ENCODE peak calls at places on chromosomes 12 and 14, in six cellular contexts. I is astrocyte of the cerebellum, L is heart right ventricle, Z is fibroblast of the aortic adventitia, O is prostate gland, P is GM20000. Q is an unnamed sample.

GRCh38 chr12:40325349-40325960 is 100.7 kb downstream of the LRRK2 start:
- DNase-seq in I (no peak), L (no peak), Z (peak), O (no peak), P (peak), Q (peak)

GRCh38 chr14:70780396-70781075 is 28.8 kb downstream of the MAP3K9 start:
- DNase-seq in I (no peak), L (peak), Z (no peak), O (no peak), P (peak), Q (no peak)

GRCh38 chr12:106841471-106842302 is 67.2 kb downstream of the RIC8B start:
- DNase-seq in I (peak), L (no peak), Z (peak), O (peak), P (peak), Q (no peak)

GRCh38 chr14:102280376-102280962 is 24.5 kb downstream of the MOK start:
- DNase-seq in I (peak), L (no peak), Z (peak), O (no peak), P (no peak), Q (no peak)

GRCh38 chr12:115500872-115501271 is 776.6 kb downstream of the MED13L start:
- DNase-seq in I (no peak), L (no peak), Z (no peak), O (no peak), P (no peak), Q (no peak)

GRCh38 chr14:104955396-104955770 is 22.8 kb downstream of the AHNAK2 start:
- DNase-seq in I (no peak), L (no peak), Z (no peak), O (no peak), P (no peak), Q (no peak)

GRCh38 chr12:129337413-129337812 is 484.1 kb downstream of the GLT1D1 start:
- DNase-seq in I (no peak), L (no peak), Z (no peak), O (no peak), P (no peak), Q (no peak)

GRCh38 chr14:101535232-101535631 is 26.1 kb upstream of the DIO3 start:
- DNase-seq in I (no peak), L (no peak), Z (no peak), O (no peak), P (no peak), Q (no peak)

GRCh38 chr14:81178063-81178462 is 42.7 kb downstream of the GTF2A1 start:
- DNase-seq in I (no peak), L (no peak), Z (no peak), O (no peak), P (no peak), Q (peak)

GRCh38 chr12:14613718-14614117 is 46.0 kb upstream of the PLBD1 start:
- DNase-seq in I (no peak), L (no peak), Z (no peak), O (no peak), P (peak), Q (no peak)

GRCh38 chr14:72892879-72893635 is 844 bp downstream of the DPF3 start:
- DNase-seq in I (no peak), L (peak), Z (peak), O (no peak), P (peak), Q (no peak)

GRCh38 chr12:24561411-24561871 is 387.5 kb downstream of the BCAT1 start:
- DNase-seq in I (no peak), L (no peak), Z (peak), O (peak), P (no peak), Q (no peak)

GRCh38 chr14:80850197-80850814 is 91.2 kb downstream of the CEP128 start:
- DNase-seq in I (peak), L (no peak), Z (peak), O (no peak), P (peak), Q (peak)

GRCh38 chr14:81352413-81352812 is 47.7 kb downstream of the STON2 start:
- DNase-seq in I (no peak), L (no peak), Z (no peak), O (no peak), P (no peak), Q (no peak)

GRCh38 chr12:6965026-6965661 is 5.3 kb downstream of the PHB2 start:
- DNase-seq in I (peak), L (peak), Z (peak), O (peak), P (peak), Q (peak)

GRCh38 chr14:50085570-50086315 is 30.6 kb downstream of the VCPKMT start:
- DNase-seq in I (no peak), L (no peak), Z (peak), O (no peak), P (peak), Q (no peak)

GRCh38 chr12:85781751-85782150 is 54.5 kb downstream of the RASSF9 start:
- DNase-seq in I (no peak), L (no peak), Z (no peak), O (no peak), P (no peak), Q (no peak)

GRCh38 chr14:50030049-50030448 is 86.3 kb downstream of the VCPKMT start:
- DNase-seq in I (no peak), L (no peak), Z (no peak), O (no peak), P (no peak), Q (no peak)

GRCh38 chr12:125145196-125145595 is 80.0 kb downstream of the AACS start:
- DNase-seq in I (no peak), L (no peak), Z (no peak), O (no peak), P (no peak), Q (no peak)

GRCh38 chr12:93247313-93248057 is 130.2 kb upstream of the NUDT4 start:
- DNase-seq in I (no peak), L (no peak), Z (peak), O (peak), P (no peak), Q (no peak)

GRCh38 chr14:74190910-74191575 is 48.2 kb upstream of the VSX2 start:
- DNase-seq in I (no peak), L (no peak), Z (no peak), O (no peak), P (no peak), Q (no peak)

GRCh38 chr12:52285851-52286530 is 5.3 kb downstream of the KRT81 start:
- DNase-seq in I (no peak), L (no peak), Z (no peak), O (no peak), P (no peak), Q (no peak)

GRCh38 chr14:31266437-31267331 is 59.1 kb upstream of the HECTD1 start:
- DNase-seq in I (no peak), L (no peak), Z (no peak), O (no peak), P (no peak), Q (no peak)

GRCh38 chr12:50740307-50740706 is 23.6 kb upstream of the ATF1 start:
- DNase-seq in I (no peak), L (no peak), Z (no peak), O (no peak), P (no peak), Q (no peak)

GRCh38 chr14:87999282-87999681 is 5.7 kb upstream of the GPR65 start:
- DNase-seq in I (no peak), L (no peak), Z (no peak), O (no peak), P (no peak), Q (no peak)

GRCh38 chr14:59275668-59276067 is 87.2 kb downstream of the DAAM1 start:
- DNase-seq in I (peak), L (no peak), Z (peak), O (no peak), P (peak), Q (peak)

GRCh38 chr14:42214981-42215491 is 608.4 kb downstream of the LRFN5 start:
- DNase-seq in I (peak), L (no peak), Z (peak), O (no peak), P (no peak), Q (no peak)

GRCh38 chr12:29073631-29074239 is 75.3 kb upstream of the FAR2 start:
- DNase-seq in I (peak), L (no peak), Z (peak), O (peak), P (peak), Q (peak)

GRCh38 chr14:53655080-53655785 is 301.4 kb downstream of the BMP4 start:
- DNase-seq in I (no peak), L (no peak), Z (no peak), O (no peak), P (peak), Q (no peak)

GRCh38 chr12:66636771-66637170 is 42.1 kb downstream of the GRIP1 start:
- DNase-seq in I (no peak), L (peak), Z (no peak), O (no peak), P (no peak), Q (no peak)

GRCh38 chr14:41362134-41362533 is 244.5 kb upstream of the LRFN5 start:
- DNase-seq in I (no peak), L (no peak), Z (no peak), O (no peak), P (no peak), Q (no peak)

GRCh38 chr12:109461049-109461845 is 15.9 kb downstream of the KCTD10 start:
- DNase-seq in I (no peak), L (no peak), Z (peak), O (no peak), P (peak), Q (no peak)

GRCh38 chr12:116964740-116965090 is 54.0 kb downstream of the FBXW8 start:
- DNase-seq in I (no peak), L (no peak), Z (no peak), O (no peak), P (no peak), Q (no peak)

GRCh38 chr14:91140672-91141071 is 26.8 kb downstream of the DGLUCY start:
- DNase-seq in I (no peak), L (no peak), Z (peak), O (no peak), P (no peak), Q (no peak)

GRCh38 chr14:70655110-70655826 is 13.6 kb downstream of the TTC9 start:
- DNase-seq in I (no peak), L (no peak), Z (no peak), O (no peak), P (peak), Q (no peak)

GRCh38 chr14:104865631-104866441 is 768 bp downstream of the CEP170B start:
- DNase-seq in I (peak), L (peak), Z (peak), O (peak), P (peak), Q (no peak)

GRCh38 chr12:40336573-40337199 is 111.9 kb downstream of the LRRK2 start:
- DNase-seq in I (no peak), L (no peak), Z (peak), O (no peak), P (peak), Q (no peak)

GRCh38 chr14:100679707-100680438 is 46.8 kb upstream of the DLK1 start:
- DNase-seq in I (peak), L (peak), Z (peak), O (no peak), P (no peak), Q (no peak)

GRCh38 chr14:61611880-61612630 is 83.3 kb upstream of the HIF1A start:
- DNase-seq in I (no peak), L (no peak), Z (no peak), O (no peak), P (no peak), Q (no peak)

GRCh38 chr14:92352158-92352985 is 29.4 kb downstream of the SLC24A4 start:
- DNase-seq in I (no peak), L (no peak), Z (peak), O (no peak), P (peak), Q (no peak)
- TF ChIP-seq CTCF in I (peak), L (no peak), Z (no peak), O (no peak), P (peak), Q (peak)

DNA sequence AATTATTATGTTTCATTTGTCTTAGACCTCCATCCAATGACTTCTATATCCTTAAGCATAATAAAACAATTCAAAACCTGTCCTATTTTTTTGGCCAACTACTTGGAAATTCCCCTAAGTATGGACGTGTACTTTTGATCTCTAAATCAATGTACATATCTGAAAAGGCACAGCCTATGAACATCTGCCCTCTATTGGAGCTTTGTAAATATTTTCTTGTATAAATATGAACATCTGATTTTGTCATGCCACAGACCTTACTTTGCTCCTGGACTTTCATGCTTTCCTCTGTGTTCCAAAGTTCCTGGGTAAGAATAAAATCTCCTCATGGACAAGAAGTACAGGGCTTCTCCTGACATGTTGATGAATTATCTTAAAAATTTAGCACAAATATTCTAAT is 1211.9 kb downstream of the GALC start:
- DNase-seq in I (no peak), L (no peak), Z (no peak), O (no peak), P (no peak), Q (no peak)
- TF ChIP-seq CTCF in I (no peak), L (no peak), Z (no peak), O (no peak), P (no peak), Q (no peak)

GRCh38 chr12:127363392-127363791 is 903.6 kb upstream of the TMEM132C start:
- DNase-seq in I (no peak), L (no peak), Z (no peak), O (no peak), P (no peak), Q (no peak)
- TF ChIP-seq CTCF in I (peak), L (no peak), Z (peak), O (no peak), P (no peak), Q (peak)

GRCh38 chr14:99271951-99272668 is at the start of gene BCL11B:
- DNase-seq in I (peak), L (peak), Z (peak), O (peak), P (peak), Q (peak)
- TF ChIP-seq CTCF in I (peak), L (peak), Z (peak), O (peak), P (peak), Q (peak)

DNA sequence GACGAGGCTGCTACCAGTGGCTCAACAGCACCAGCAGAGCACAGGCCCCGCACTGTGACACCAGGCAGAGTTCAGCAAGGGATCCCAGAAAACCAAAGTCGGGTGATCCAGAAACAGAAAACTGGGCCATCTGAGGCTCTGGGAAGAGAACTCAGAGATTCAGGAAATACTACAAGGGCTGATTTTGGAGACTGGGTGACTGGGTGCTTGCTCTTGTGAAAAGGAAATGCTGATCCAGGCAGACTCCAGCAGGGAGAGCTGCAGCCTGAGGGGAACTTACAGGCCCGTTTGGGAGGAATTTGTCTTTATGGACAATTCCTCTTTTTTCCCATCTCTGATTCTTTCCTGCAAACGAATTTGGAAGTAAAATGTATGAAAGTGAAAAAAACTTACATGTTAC is 28.2 kb downstream of the FOXN3 start:
- DNase-seq in I (no peak), L (no peak), Z (peak), O (no peak), P (no peak), Q (no peak)
- TF ChIP-seq CTCF in I (peak), L (peak), Z (peak), O (no peak), P (no peak), Q (no peak)

GRCh38 chr14:75595211-75595610 is 16.8 kb downstream of the FLVCR2 start:
- DNase-seq in I (no peak), L (no peak), Z (no peak), O (no peak), P (no peak), Q (no peak)

GRCh38 chr14:75591987-75592575 is 13.7 kb downstream of the FLVCR2 start:
- DNase-seq in I (no peak), L (no peak), Z (no peak), O (no peak), P (no peak), Q (no peak)

GRCh38 chr14:75589896-75590295 is 11.5 kb downstream of the FLVCR2 start:
- DNase-seq in I (no peak), L (no peak), Z (no peak), O (no peak), P (no peak), Q (no peak)

GRCh38 chr14:75587388-75587787 is 9.0 kb downstream of the FLVCR2 start:
- DNase-seq in I (no peak), L (no peak), Z (no peak), O (no peak), P (no peak), Q (no peak)

DNA sequence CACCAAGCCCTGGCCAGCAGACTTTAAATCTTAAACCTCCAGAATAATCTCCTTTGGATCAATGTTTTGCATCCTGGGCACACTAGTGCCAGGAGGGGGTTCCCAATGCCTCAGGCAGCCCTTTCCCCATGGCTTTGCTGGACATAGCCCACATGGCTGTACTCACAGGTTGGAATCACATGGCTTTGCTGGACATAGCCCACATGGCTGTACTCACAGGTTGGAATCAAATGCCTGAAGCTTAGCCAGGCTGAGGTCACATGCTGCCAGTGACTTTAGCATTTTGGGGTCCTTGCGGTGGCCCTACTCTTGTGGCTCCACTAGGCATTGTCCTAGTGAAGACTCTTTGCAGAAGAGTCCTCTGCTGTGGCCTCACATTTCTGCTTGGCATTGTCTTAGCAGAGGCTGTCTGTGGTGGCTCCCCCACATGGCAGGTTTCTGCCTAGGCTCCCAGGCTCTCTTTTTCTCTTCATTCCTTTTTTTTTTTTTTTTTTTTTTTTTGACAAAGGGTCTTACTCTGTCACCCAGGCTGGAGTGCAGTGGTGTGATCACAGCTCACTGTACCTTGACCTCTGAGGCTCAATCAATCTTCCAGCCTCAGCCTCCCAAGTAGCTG is 13.0 kb downstream of the FLVCR2 start:
- DNase-seq in I (no peak), L (no peak), Z (no peak), O (no peak), P (no peak), Q (no peak)
- TF ChIP-seq CTCF in I (no peak), L (no peak), Z (no peak), O (no peak), P (no peak), Q (no peak)

GRCh38 chr14:106681161-106681955 is 1155.0 kb downstream of the TMEM121 start:
- DNase-seq in I (no peak), L (no peak), Z (no peak), O (no peak), P (no peak), Q (no peak)
- TF ChIP-seq CTCF in I (no peak), L (no peak), Z (no peak), O (no peak), P (peak), Q (no peak)

DNA sequence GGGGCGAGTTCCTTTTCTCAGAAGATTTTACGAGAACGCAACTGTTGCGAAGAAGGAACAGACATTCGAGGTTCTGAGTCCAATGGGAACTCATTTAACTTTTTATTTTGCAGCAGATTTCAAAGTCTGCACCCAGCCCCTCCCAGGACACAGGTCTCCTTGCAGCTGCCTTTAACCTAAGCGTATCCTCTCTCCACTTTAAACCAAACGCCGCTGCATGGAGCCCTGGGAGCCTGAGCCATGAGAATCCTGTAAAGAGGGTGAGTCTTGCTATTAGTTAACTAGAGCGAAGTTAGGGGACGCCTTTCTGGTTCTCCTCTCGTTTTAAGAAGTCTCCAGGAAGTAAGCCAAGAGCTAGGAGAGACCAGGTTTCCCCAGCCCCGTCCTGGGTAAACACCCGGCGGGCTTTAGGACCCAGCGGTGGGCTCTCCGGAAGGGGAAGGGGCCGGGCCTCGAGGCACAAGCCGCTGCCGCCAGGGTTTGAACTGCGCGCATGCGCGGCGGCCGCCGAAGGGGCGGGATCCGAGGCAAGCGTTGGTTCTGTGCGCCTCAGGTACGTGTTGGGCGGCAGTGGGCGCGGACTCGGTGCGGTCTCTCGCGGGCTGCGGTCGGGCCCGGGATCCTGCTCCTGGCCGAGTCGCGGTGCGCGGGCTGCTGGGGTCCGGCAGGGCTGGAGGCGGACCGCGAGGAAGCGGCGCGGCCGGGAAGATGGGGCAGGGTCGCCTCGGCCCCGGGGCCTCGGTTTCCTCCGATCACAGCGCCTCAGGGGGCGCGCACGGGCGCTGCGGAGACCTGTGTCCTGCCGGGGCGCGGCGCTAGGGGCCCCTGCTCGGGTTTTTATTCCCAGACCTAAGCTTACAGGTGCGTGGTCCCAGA is at the start of gene TDP1:
- DNase-seq in I (peak), L (peak), Z (peak), O (peak), P (peak), Q (peak)
- TF ChIP-seq CTCF in I (no peak), L (peak), Z (no peak), O (peak), P (no peak), Q (no peak)

GRCh38 chr14:63544641-63545234 is 1.6 kb upstream of the PPP2R5E start:
- DNase-seq in I (peak), L (no peak), Z (peak), O (no peak), P (no peak), Q (no peak)
- TF ChIP-seq CTCF in I (peak), L (peak), Z (peak), O (peak), P (no peak), Q (peak)

GRCh38 chr14:92792885-92793284 is 1.2 kb upstream of the GOLGA5 start:
- DNase-seq in I (no peak), L (no peak), Z (no peak), O (no peak), P (no peak), Q (no peak)

GRCh38 chr14:92794547-92794941 is 439 bp downstream of the GOLGA5 start:
- DNase-seq in I (no peak), L (no peak), Z (peak), O (no peak), P (no peak), Q (no peak)

GRCh38 chr14:92797935-92798653 is 4.0 kb downstream of the GOLGA5 start:
- DNase-seq in I (no peak), L (no peak), Z (no peak), O (no peak), P (no peak), Q (no peak)

GRCh38 chr14:92794961-92795360 is 856 bp downstream of the GOLGA5 start:
- DNase-seq in I (no peak), L (no peak), Z (no peak), O (no peak), P (no peak), Q (no peak)

GRCh38 chr14:92793709-92794546 is at the start of gene GOLGA5:
- DNase-seq in I (peak), L (peak), Z (peak), O (peak), P (peak), Q (peak)
- TF ChIP-seq CTCF in I (no peak), L (peak), Z (no peak), O (peak), P (no peak), Q (no peak)